ENCODE peak calls at places on chromosomes 7 and 10, in four cellular contexts. D, M, Z and U are unnamed samples. For H3K27me3 and H3K36me3, the result is how much of the 10 kb centered on the place peaks cover.

GRCh38 chr7:603152-603941 is 83.7 kb upstream of the PDGFA start:
- DNase-seq in D (no peak), M (no peak), Z (no peak), U (no peak)

GRCh38 chr10:93963434-93963833 is 30.3 kb upstream of the PLCE1 start:
- DNase-seq in D (no peak), M (no peak), Z (no peak), U (no peak)

GRCh38 chr10:77989081-77989724 is 40.1 kb downstream of the POLR3A start:
- DNase-seq in D (no peak), M (no peak), Z (peak), U (peak)

GRCh38 chr10:114427124-114427852 is 23.0 kb upstream of the AFAP1L2 start:
- DNase-seq in D (no peak), M (no peak), Z (no peak), U (no peak)

GRCh38 chr10:129704786-129705525 is 237.9 kb downstream of the MGMT start:
- DNase-seq in D (no peak), M (no peak), Z (peak), U (peak)

GRCh38 chr7:106611911-106612310 is 49.0 kb downstream of the CCDC71L start:
- DNase-seq in D (no peak), M (no peak), Z (no peak), U (peak)

GRCh38 chr10:91709394-91709798 is 76.5 kb upstream of the PPP1R3C start:
- DNase-seq in D (no peak), M (no peak), Z (peak), U (no peak)

GRCh38 chr7:102456327-102456726 is 8.3 kb downstream of the ALKBH4 start:
- DNase-seq in D (no peak), M (no peak), Z (peak), U (no peak)

GRCh38 chr7:54859066-54859465 is 100.1 kb upstream of the SEC61G start:
- DNase-seq in D (no peak), M (no peak), Z (no peak), U (no peak)

GRCh38 chr10:34194259-34194658 is 620.8 kb downstream of the PARD3 start:
- DNase-seq in D (peak), M (peak), Z (peak), U (no peak)

GRCh38 chr7:18425873-18426520 is 69.6 kb upstream of the HDAC9 start:
- DNase-seq in D (no peak), M (no peak), Z (peak), U (no peak)

GRCh38 chr7:41817386-41817785 is 114.5 kb upstream of the INHBA start:
- DNase-seq in D (no peak), M (peak), Z (peak), U (peak)

GRCh38 chr7:152436279-152437147 is 710 bp upstream of the KMT2C start:
- DNase-seq in D (peak), M (peak), Z (peak), U (peak)

GRCh38 chr10:36023939-36024338 is 381.8 kb upstream of the FZD8 start:
- DNase-seq in D (no peak), M (peak), Z (peak), U (peak)

GRCh38 chr7:34133356-34133982 is 228.1 kb downstream of the BMPER start:
- DNase-seq in D (no peak), M (peak), Z (peak), U (peak)

GRCh38 chr7:2501947-2502646 is 17.5 kb upstream of the LFNG start:
- DNase-seq in D (no peak), M (no peak), Z (no peak), U (no peak)

GRCh38 chr10:97222346-97222961 is 36.7 kb upstream of the SLIT1 start:
- DNase-seq in D (no peak), M (no peak), Z (no peak), U (no peak)

GRCh38 chr10:3148041-3148440 is 24.5 kb downstream of the PITRM1 start:
- DNase-seq in D (no peak), M (no peak), Z (no peak), U (no peak)

GRCh38 chr7:24854866-24855265 is 97.6 kb upstream of the GSDME start:
- DNase-seq in D (no peak), M (no peak), Z (peak), U (peak)

GRCh38 chr7:94394399-94395140 is at the start of gene COL1A2:
- DNase-seq in D (peak), M (peak), Z (peak), U (peak)

GRCh38 chr7:42253316-42253715 is 16.3 kb upstream of the GLI3 start:
- DNase-seq in D (no peak), M (no peak), Z (no peak), U (peak)

GRCh38 chr7:142714375-142714774 is 34.9 kb upstream of the PRSS1 start:
- DNase-seq in D (no peak), M (no peak), Z (no peak), U (no peak)

GRCh38 chr10:67763499-67764011 is 67.6 kb upstream of the CTNNA3 start:
- DNase-seq in D (peak), M (peak), Z (peak), U (peak)
- H3K4me3 ChIP-seq in D (peak), M (peak), Z (peak), U (peak)

GRCh38 chr10:101140950-101141621 is 10.0 kb downstream of the TLX1 start:
- DNase-seq in D (no peak), M (no peak), Z (no peak), U (no peak)

GRCh38 chr10:101139421-101139911 is 8.4 kb downstream of the TLX1 start:
- DNase-seq in D (no peak), M (no peak), Z (no peak), U (no peak)

GRCh38 chr10:101137271-101137670 is 6.2 kb downstream of the TLX1 start:
- DNase-seq in D (no peak), M (no peak), Z (no peak), U (no peak)

GRCh38 chr10:101140084-101140949 is 9.2 kb downstream of the TLX1 start:
- DNase-seq in D (no peak), M (no peak), Z (no peak), U (no peak)

DNA sequence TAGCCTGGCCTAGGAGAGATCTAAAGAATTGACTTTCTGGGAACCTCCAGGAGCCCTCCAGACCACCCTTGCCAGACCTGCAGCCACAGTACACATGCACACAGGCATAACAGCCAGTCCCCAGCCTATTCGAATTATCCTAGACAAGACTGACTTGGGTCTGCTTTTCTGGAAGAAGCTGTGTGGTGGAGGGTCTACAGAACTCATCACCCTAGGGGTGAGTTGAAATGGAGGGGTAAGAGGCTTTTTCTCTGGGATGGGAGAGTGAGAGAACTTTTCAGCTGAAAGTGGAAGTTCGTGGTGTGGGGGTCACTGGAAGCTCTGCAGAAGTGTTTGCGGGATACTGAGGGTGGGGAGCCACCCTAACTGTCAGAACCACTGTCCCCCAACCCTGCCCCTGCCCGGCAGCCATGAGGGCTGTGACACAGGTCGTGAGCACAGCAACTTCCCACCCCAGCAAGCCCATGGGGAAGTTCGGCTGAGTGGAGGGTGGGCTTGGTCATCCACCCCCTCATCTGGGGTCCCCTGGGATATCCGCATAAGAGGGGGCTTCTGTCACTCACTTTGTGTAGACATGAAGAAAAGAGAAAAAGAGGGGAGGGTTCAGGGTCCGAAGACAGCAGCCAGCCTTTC is 7.8 kb downstream of the TLX1 start:
- DNase-seq in D (no peak), M (no peak), Z (no peak), U (no peak)
- H3K27me3 ChIP-seq in D (under half), M (half or more), Z (half or more), U (under half)

GRCh38 chr7:36690514-36691187 is 33.6 kb downstream of the AOAH start:
- DNase-seq in D (no peak), M (no peak), Z (no peak), U (no peak)
- H3K36me3 ChIP-seq in D (under half), M (under half), Z (under half), U (under half)

GRCh38 chr7:74164985-74165456 is 9.1 kb upstream of the EIF4H start:
- DNase-seq in D (peak), M (no peak), Z (no peak), U (no peak)
- H3K4me3 ChIP-seq in D (no peak), M (no peak), Z (no peak), U (no peak)

GRCh38 chr10:133150656-133151055 is 9.4 kb upstream of the KNDC1 start:
- DNase-seq in D (no peak), M (no peak), Z (no peak), U (no peak)

GRCh38 chr10:133150226-133150625 is 9.8 kb upstream of the KNDC1 start:
- DNase-seq in D (no peak), M (no peak), Z (no peak), U (no peak)

GRCh38 chr10:133154411-133154810 is 5.6 kb upstream of the KNDC1 start:
- DNase-seq in D (no peak), M (no peak), Z (no peak), U (no peak)

GRCh38 chr10:133154996-133155778 is 4.8 kb upstream of the KNDC1 start:
- DNase-seq in D (no peak), M (no peak), Z (no peak), U (no peak)

DNA sequence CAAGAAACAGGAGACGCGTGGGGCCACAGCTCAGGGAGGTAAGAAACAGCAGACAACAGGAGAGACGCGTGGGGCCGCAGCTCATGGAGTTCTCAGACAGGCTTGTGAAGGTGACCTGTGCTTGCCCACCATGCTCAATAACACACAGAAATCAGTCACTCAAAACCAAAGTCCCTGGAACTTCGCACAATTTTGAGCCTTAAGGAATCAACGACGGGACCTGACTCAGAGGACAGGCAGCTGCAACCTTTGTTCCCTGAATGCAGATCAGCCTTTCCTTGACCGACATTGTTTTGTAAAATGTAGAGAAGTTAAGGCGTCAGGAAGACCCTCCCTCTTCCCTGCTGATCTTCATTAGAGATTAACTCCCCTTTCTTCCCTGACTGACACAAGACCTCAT is 8.5 kb upstream of the KNDC1 start:
- DNase-seq in D (no peak), M (peak), Z (no peak), U (no peak)
- H3K27me3 ChIP-seq in D (under half), M (under half), Z (under half), U (under half)